ENCODE peak calls at places on chromosomes 1 and 21, in four cellular contexts. U is NCI-H187, E is NCI-H1105 treated with DMSO at 0.1 percent for 48 hours, O is AG09309. C is an unnamed sample.
A peak's percentile ranks its signal among the peaks of the same experiment; 100 is the strongest.

GRCh38 chr1:211715976-211716375 is 40.6 kb upstream of the NEK2 start:
- DNase-seq in U (no peak), E (no peak), O (no peak), C (no peak)

GRCh38 chr1:52825868-52826267 is 16.7 kb upstream of the ZYG11A start:
- DNase-seq in U (no peak), E (peak; percentile 33), O (no peak), C (no peak)

GRCh38 chr1:110003747-110004428 is 19.3 kb downstream of the AHCYL1 start:
- DNase-seq in U (no peak), E (no peak), O (peak; percentile 96), C (no peak)

GRCh38 chr1:21216835-21217811 is 40.4 kb upstream of the EIF4G3 start:
- DNase-seq in U (no peak), E (peak; percentile 36), O (no peak), C (peak; percentile 61)

GRCh38 chr1:235090406-235091069 is 38.1 kb downstream of the TOMM20 start:
- DNase-seq in U (no peak), E (no peak), O (no peak), C (no peak)

GRCh38 chr1:94988356-94988755 is 61.4 kb upstream of the CNN3 start:
- DNase-seq in U (no peak), E (no peak), O (no peak), C (no peak)

GRCh38 chr1:151475175-151475574 is 15.9 kb upstream of the POGZ start:
- DNase-seq in U (no peak), E (no peak), O (no peak), C (no peak)

GRCh38 chr1:40925834-40926403 is 53.6 kb upstream of the CTPS1 start:
- DNase-seq in U (no peak), E (no peak), O (no peak), C (no peak)

GRCh38 chr21:39125752-39126485 is 57.3 kb downstream of the PSMG1 start:
- DNase-seq in U (no peak), E (peak; percentile 71), O (no peak), C (no peak)

GRCh38 chr1:211639500-211640361 is 35.7 kb downstream of the NEK2 start:
- DNase-seq in U (no peak), E (no peak), O (peak; percentile 78), C (no peak)

GRCh38 chr1:68346192-68346808 is 103.5 kb downstream of the RPE65 start:
- DNase-seq in U (no peak), E (peak; percentile 38), O (no peak), C (no peak)

GRCh38 chr1:67883069-67883468 is 49.8 kb upstream of the GNG12 start:
- DNase-seq in U (no peak), E (no peak), O (peak; percentile 57), C (no peak)

GRCh38 chr1:25629836-25630235 is 13.2 kb downstream of the MAN1C1 start:
- DNase-seq in U (no peak), E (no peak), O (no peak), C (no peak)

GRCh38 chr1:52707927-52708655 is 9.9 kb upstream of the COA7 start:
- DNase-seq in U (no peak), E (no peak), O (no peak), C (no peak)

GRCh38 chr1:159600894-159601293 is 13.3 kb downstream of the APCS start:
- DNase-seq in U (no peak), E (no peak), O (no peak), C (no peak)

GRCh38 chr1:59516881-59517280 is 220.0 kb downstream of the FGGY start:
- DNase-seq in U (no peak), E (no peak), O (no peak), C (no peak)

GRCh38 chr21:46126321-46127238 is 28.7 kb downstream of the COL6A2 start:
- DNase-seq in U (no peak), E (no peak), O (no peak), C (no peak)

GRCh38 chr1:161486806-161487482 is 18.3 kb upstream of the FCGR2A start:
- DNase-seq in U (no peak), E (peak; percentile 69), O (peak; percentile 31), C (peak; percentile 16)

GRCh38 chr1:26164036-26164927 is 4.5 kb downstream of the C1orf232 start:
- DNase-seq in U (no peak), E (no peak), O (no peak), C (peak; percentile 50)

GRCh38 chr1:178895928-178896327 is 25.1 kb upstream of the ANGPTL1 start:
- DNase-seq in U (no peak), E (no peak), O (no peak), C (no peak)

GRCh38 chr1:115179397-115179835 is 90.1 kb upstream of the TSPAN2 start:
- DNase-seq in U (no peak), E (no peak), O (peak; percentile 91), C (no peak)

GRCh38 chr1:101748077-101748476 is 248.6 kb downstream of the OLFM3 start:
- DNase-seq in U (no peak), E (no peak), O (no peak), C (no peak)

GRCh38 chr1:31517301-31517700 is 59.0 kb upstream of the TINAGL1 start:
- DNase-seq in U (no peak), E (no peak), O (no peak), C (no peak)

GRCh38 chr1:44417351-44418021 is 12.4 kb downstream of the RNF220 start:
- DNase-seq in U (peak; percentile 26), E (peak; percentile 57), O (no peak), C (no peak)

GRCh38 chr1:57623791-57624538 is 200.1 kb upstream of the DAB1 start:
- DNase-seq in U (peak; percentile 36), E (no peak), O (no peak), C (no peak)

GRCh38 chr1:156359973-156360372 is 9.0 kb upstream of the RHBG start:
- DNase-seq in U (no peak), E (no peak), O (no peak), C (no peak)

GRCh38 chr1:231949277-231950122 is 322.9 kb downstream of the DISC1 start:
- DNase-seq in U (no peak), E (no peak), O (no peak), C (no peak)

GRCh38 chr1:6412896-6413295 is 6.8 kb downstream of the HES2 start:
- DNase-seq in U (no peak), E (no peak), O (no peak), C (no peak)

C was measured in stimulated activated CD4-positive, alpha-beta T cell treated with anti-CD3 and anti-CD28 coated beads, TNF-alpha, amount 100 ng/mL, for 48 hours.